ENCODE peak calls at places on chromosomes 13 and 19, in ten cellular contexts. P, G, M, Q, U, I, V, L, W and K are unnamed samples. For H3K27me3, the result is how much of the 10 kb centered on the place peaks cover.

GRCh38 chr13:48741377-48741776 is 87.6 kb downstream of the CYSLTR2 start:
- DNase-seq in W (no peak), G (no peak), Q (no peak), V (no peak), L (no peak), I (no peak), M (no peak), U (no peak), P (no peak), K (no peak)

GRCh38 chr19:41646589-41647204 is 19.8 kb upstream of the CEACAM4 start:
- DNase-seq in M (no peak), V (no peak), W (no peak), G (no peak), I (peak), U (peak), Q (no peak), P (no peak), L (no peak), K (no peak)

GRCh38 chr13:81686877-81687276 is 1346.0 kb upstream of the SPRY2 start:
- DNase-seq in Q (no peak), G (no peak), I (no peak), V (no peak), W (no peak), L (no peak), M (no peak), P (no peak), U (no peak), K (no peak)

GRCh38 chr13:23381877-23382276 is 51.6 kb downstream of the SACS start:
- DNase-seq in I (no peak), L (no peak), V (no peak), Q (no peak), U (no peak), G (no peak), W (no peak), M (no peak), P (no peak), K (no peak)

GRCh38 chr19:50202399-50202798 is 1.0 kb upstream of the MYH14 start:
- DNase-seq in P (no peak), V (no peak), G (no peak), I (no peak), L (no peak), U (no peak), Q (no peak), M (no peak), W (no peak), K (no peak)

GRCh38 chr13:47672982-47673670 is 327.9 kb downstream of the SUCLA2 start:
- DNase-seq in I (no peak), U (no peak), P (no peak), G (no peak), V (no peak), L (no peak), M (no peak), W (no peak), Q (no peak), K (no peak)

GRCh38 chr13:101025925-101026324 is 351.3 kb upstream of the TMTC4 start:
- DNase-seq in M (no peak), W (no peak), U (no peak), L (no peak), Q (no peak), G (no peak), P (no peak), V (no peak), I (no peak), K (no peak)

GRCh38 chr13:35926859-35927530 is 204.2 kb downstream of the DCLK1 start:
- DNase-seq in I (no peak), V (no peak), G (peak), Q (no peak), L (no peak), M (no peak), W (no peak), U (no peak), P (peak), K (no peak)

GRCh38 chr19:17692566-17692965 is 4.4 kb upstream of the UNC13A start:
- DNase-seq in V (no peak), I (no peak), W (no peak), U (no peak), Q (no peak), P (no peak), G (no peak), L (no peak), M (no peak), K (no peak)

GRCh38 chr13:77492982-77493381 is 42.5 kb upstream of the SCEL start:
- DNase-seq in P (no peak), Q (no peak), M (no peak), W (no peak), V (no peak), G (no peak), L (no peak), I (peak), U (no peak), K (no peak)

GRCh38 chr19:15280915-15281683 is 48.9 kb upstream of the EPHX3 start:
- DNase-seq in Q (peak), M (peak), U (peak), P (peak), V (peak), W (peak), L (peak), I (no peak), G (peak), K (peak)

GRCh38 chr13:26883613-26884257 is 123.1 kb upstream of the GPR12 start:
- DNase-seq in Q (no peak), V (no peak), U (no peak), P (no peak), G (no peak), L (no peak), W (no peak), I (no peak), M (no peak), K (no peak)

GRCh38 chr19:7869453-7869909 is 4.7 kb downstream of the PRR36 start:
- DNase-seq in Q (peak), M (peak), G (peak), I (peak), V (no peak), U (peak), W (no peak), L (peak), P (no peak), K (no peak)

GRCh38 chr19:9838324-9838723 is 3.2 kb downstream of the PIN1 start:
- DNase-seq in U (no peak), P (no peak), G (no peak), I (no peak), M (no peak), Q (no peak), W (no peak), L (no peak), V (no peak), K (no peak)

GRCh38 chr19:9834726-9835506 is at the start of gene PIN1:
- DNase-seq in Q (peak), P (peak), W (peak), V (peak), I (peak), M (peak), U (peak), L (peak), G (peak), K (peak)

GRCh38 chr19:9836021-9836420 is 903 bp downstream of the PIN1 start:
- DNase-seq in V (no peak), Q (no peak), U (no peak), I (no peak), M (no peak), P (no peak), W (no peak), L (no peak), G (no peak), K (no peak)

GRCh38 chr19:9835507-9835949 is 410 bp downstream of the PIN1 start:
- DNase-seq in M (no peak), Q (no peak), U (no peak), G (no peak), W (no peak), P (no peak), V (no peak), L (no peak), I (no peak), K (no peak)

GRCh38 chr19:9834302-9834725 is 804 bp upstream of the PIN1 start:
- DNase-seq in Q (no peak), P (no peak), I (no peak), V (no peak), M (no peak), W (no peak), L (no peak), G (no peak), U (no peak), K (no peak)
- H3K4me3 ChIP-seq in Q (peak), P (peak), I (peak), V (peak), M (peak), W (peak), L (peak), G (peak), U (peak), K (peak)

DNA sequence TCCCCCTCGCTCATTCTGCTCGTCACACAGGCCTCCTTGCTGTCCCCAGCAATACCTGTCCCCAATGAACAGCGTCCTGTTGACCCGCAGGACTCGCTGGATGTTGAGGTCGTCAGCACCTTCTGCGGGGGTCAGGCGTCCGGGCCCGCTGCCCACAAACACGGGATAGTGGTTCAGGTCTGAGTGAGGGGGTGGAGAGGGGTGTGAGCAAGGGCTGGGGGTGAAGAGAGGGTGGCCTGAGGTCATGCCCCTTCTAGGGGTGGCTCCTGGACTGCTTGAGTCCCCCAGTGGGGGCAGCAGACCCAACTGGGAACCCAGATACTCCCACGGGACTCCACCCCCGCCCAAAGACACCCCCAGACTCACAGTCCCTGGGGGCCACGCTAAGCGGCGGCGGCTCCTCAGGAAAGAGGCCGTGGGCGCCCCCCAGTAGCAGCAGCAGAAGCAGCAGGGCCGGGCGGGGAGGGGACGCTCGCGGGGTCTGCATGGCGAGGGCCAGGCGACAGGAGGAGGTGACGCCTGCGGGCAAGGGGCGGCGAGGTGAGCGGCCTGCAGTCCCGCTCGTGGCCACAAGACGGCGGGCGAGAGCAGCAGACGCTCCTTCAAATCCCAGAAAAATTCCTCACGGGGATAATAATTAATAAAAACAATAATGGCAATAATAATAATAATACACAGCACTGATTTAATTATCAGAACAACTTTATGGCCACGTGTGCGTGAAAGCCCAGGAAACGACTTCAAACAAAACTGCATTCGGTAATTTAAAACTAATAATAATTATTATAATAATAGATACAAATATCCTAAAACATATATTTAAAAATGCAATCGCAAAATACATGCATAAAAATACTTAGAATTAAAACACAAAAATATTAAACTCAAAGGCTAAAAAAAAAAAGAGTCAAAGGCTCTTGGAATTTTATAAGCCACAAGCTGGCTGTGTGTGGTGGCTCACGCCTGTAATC is 1.2 kb downstream of the SEMA6B start:
- DNase-seq in L (no peak), M (peak), U (no peak), G (peak), V (no peak), Q (no peak), I (no peak), W (no peak), P (no peak), K (no peak)
- H3K27ac ChIP-seq in L (no peak), M (no peak), U (no peak), G (peak), V (no peak), Q (peak), I (no peak), W (no peak), P (no peak), K (no peak)

GRCh38 chr19:13027557-13027956 is 32.3 kb downstream of the NFIX start:
- DNase-seq in U (no peak), L (no peak), V (no peak), M (no peak), G (no peak), I (no peak), Q (no peak), W (no peak), P (no peak), K (no peak)
- H3K27me3 ChIP-seq in U (under half), L (under half), V (under half), M (under half), G (under half), I (under half), Q (under half), W (half or more), P (under half), K (under half)

DNA sequence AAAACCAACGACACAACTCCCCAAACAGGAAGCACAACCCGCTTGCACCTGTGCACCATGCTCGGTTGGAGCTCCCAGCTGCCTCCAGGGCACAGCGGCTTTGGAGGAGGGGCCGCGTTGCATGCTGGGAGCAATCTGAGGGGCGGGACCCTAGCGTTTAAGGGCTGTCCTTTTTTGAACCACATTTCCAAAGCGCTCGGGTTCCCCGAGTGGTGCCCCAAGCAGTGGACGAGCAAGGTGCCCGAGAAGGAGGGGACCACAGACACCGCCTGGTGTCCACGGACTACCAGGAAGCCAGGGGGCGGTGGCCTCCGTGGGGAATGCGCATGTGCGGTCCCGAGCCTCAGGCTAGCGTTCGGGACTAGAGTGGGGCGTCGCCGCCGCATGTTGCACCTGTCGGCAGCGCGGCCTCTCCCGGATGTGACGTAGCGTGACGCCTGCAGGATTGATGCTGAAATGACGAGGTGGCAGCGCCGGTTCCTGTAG is 11.9 kb upstream of the ZNF57 start:
- DNase-seq in L (no peak), U (peak), G (peak), V (peak), P (no peak), W (no peak), I (peak), M (peak), Q (no peak), K (no peak)
- H3K4me3 ChIP-seq in L (no peak), U (peak), G (no peak), V (no peak), P (no peak), W (no peak), I (peak), M (no peak), Q (no peak), K (peak)